ENCODE peak calls at places on chromosomes 12 and 14, in six cellular contexts. One of them, this sample, is unnamed.

GRCh38 chr14:63342381-63342780 is 23.6 kb upstream of the GPHB5 start:
- DNase-seq in IMR-90: peak; percentile 2
- DNase-seq in adrenal gland: no peak
- DNase-seq in uterus: no peak
- DNase-seq in pancreas: no peak
- DNase-seq in Peyer's patch: no peak
- DNase-seq in this sample: no peak

GRCh38 chr12:111867531-111867930 is 25.5 kb downstream of the MAPKAPK5 start:
- DNase-seq in IMR-90: no peak
- DNase-seq in adrenal gland: no peak
- DNase-seq in uterus: no peak
- DNase-seq in pancreas: no peak
- DNase-seq in Peyer's patch: no peak
- DNase-seq in this sample: no peak

GRCh38 chr12:108622425-108622824 is 11.3 kb downstream of the SELPLG start:
- DNase-seq in IMR-90: no peak
- DNase-seq in adrenal gland: no peak
- DNase-seq in uterus: no peak
- DNase-seq in pancreas: no peak
- DNase-seq in Peyer's patch: no peak
- DNase-seq in this sample: no peak

GRCh38 chr12:65741662-65742480 is 82.4 kb upstream of the HMGA2 start:
- DNase-seq in IMR-90: peak; percentile 51
- DNase-seq in adrenal gland: no peak
- DNase-seq in uterus: peak; percentile 17
- DNase-seq in pancreas: peak; percentile 68
- DNase-seq in Peyer's patch: no peak
- DNase-seq in this sample: no peak

GRCh38 chr14:101355284-101355683 is 206.0 kb upstream of the DIO3 start:
- DNase-seq in IMR-90: no peak
- DNase-seq in adrenal gland: no peak
- DNase-seq in uterus: peak; percentile 10
- DNase-seq in pancreas: no peak
- DNase-seq in Peyer's patch: no peak
- DNase-seq in this sample: no peak

GRCh38 chr14:22900088-22900799 is 17.2 kb downstream of the REM2 start:
- DNase-seq in IMR-90: peak; percentile 78
- DNase-seq in adrenal gland: peak; percentile 53
- DNase-seq in uterus: peak; percentile 56
- DNase-seq in pancreas: no peak
- DNase-seq in Peyer's patch: peak; percentile 54
- DNase-seq in this sample: no peak

GRCh38 chr12:4281173-4281654 is 7.7 kb downstream of the CCND2 start:
- DNase-seq in IMR-90: no peak
- DNase-seq in adrenal gland: peak; percentile 70
- DNase-seq in uterus: peak; percentile 30
- DNase-seq in pancreas: no peak
- DNase-seq in Peyer's patch: no peak
- DNase-seq in this sample: no peak

GRCh38 chr12:46209914-46210834 is 58.7 kb downstream of the SLC38A1 start:
- DNase-seq in IMR-90: no peak
- DNase-seq in adrenal gland: no peak
- DNase-seq in uterus: peak; percentile 49
- DNase-seq in pancreas: peak; percentile 69
- DNase-seq in Peyer's patch: peak; percentile 82
- DNase-seq in this sample: peak; percentile 42

GRCh38 chr12:96234591-96235496 is 40.7 kb downstream of the ELK3 start:
- DNase-seq in IMR-90: no peak
- DNase-seq in adrenal gland: no peak
- DNase-seq in uterus: no peak
- DNase-seq in pancreas: no peak
- DNase-seq in Peyer's patch: no peak
- DNase-seq in this sample: no peak

GRCh38 chr12:75848533-75848932 is 183.0 kb downstream of the PHLDA1 start:
- DNase-seq in IMR-90: peak; percentile 28
- DNase-seq in adrenal gland: no peak
- DNase-seq in uterus: no peak
- DNase-seq in pancreas: no peak
- DNase-seq in Peyer's patch: no peak
- DNase-seq in this sample: no peak

GRCh38 chr12:21169878-21170472 is 39.0 kb downstream of the SLCO1B1 start:
- DNase-seq in IMR-90: peak; percentile 25
- DNase-seq in adrenal gland: peak; percentile 47
- DNase-seq in uterus: no peak
- DNase-seq in pancreas: peak; percentile 63
- DNase-seq in Peyer's patch: no peak
- DNase-seq in this sample: no peak

GRCh38 chr12:108811411-108812185 is 45.8 kb downstream of the SSH1 start:
- DNase-seq in IMR-90: no peak
- DNase-seq in adrenal gland: no peak
- DNase-seq in uterus: no peak
- DNase-seq in pancreas: peak; percentile 53
- DNase-seq in Peyer's patch: no peak
- DNase-seq in this sample: no peak

GRCh38 chr12:128856035-128856790 is 2.9 kb downstream of the GLT1D1 start:
- DNase-seq in IMR-90: no peak
- DNase-seq in adrenal gland: no peak
- DNase-seq in uterus: no peak
- DNase-seq in pancreas: no peak
- DNase-seq in Peyer's patch: no peak
- DNase-seq in this sample: no peak

GRCh38 chr12:57389033-57389432 is 41.8 kb downstream of the R3HDM2 start:
- DNase-seq in IMR-90: peak; percentile 95
- DNase-seq in adrenal gland: no peak
- DNase-seq in uterus: no peak
- DNase-seq in pancreas: no peak
- DNase-seq in Peyer's patch: no peak
- DNase-seq in this sample: no peak

GRCh38 chr12:72681028-72681427 is 408.9 kb downstream of the TRHDE start:
- DNase-seq in IMR-90: no peak
- DNase-seq in adrenal gland: no peak
- DNase-seq in uterus: no peak
- DNase-seq in pancreas: no peak
- DNase-seq in Peyer's patch: no peak
- DNase-seq in this sample: no peak
- H3K27ac ChIP-seq in IMR-90: no peak overlapping the region
- H3K27ac ChIP-seq in adrenal gland: no peak overlapping the region
- H3K27ac ChIP-seq in uterus: no peak overlapping the region
- H3K27ac ChIP-seq in pancreas: no peak overlapping the region
- H3K27ac ChIP-seq in Peyer's patch: no peak overlapping the region
- H3K27ac ChIP-seq in this sample: no peak overlapping the region

GRCh38 chr12:5565933-5566632 is 134.2 kb downstream of the NTF3 start:
- DNase-seq in IMR-90: peak; percentile 73
- DNase-seq in adrenal gland: no peak
- DNase-seq in uterus: no peak
- DNase-seq in pancreas: no peak
- DNase-seq in Peyer's patch: no peak
- DNase-seq in this sample: no peak
- H3K4me1 ChIP-seq in IMR-90: peaks cover 18% of the 10 kb centered on the region
- H3K4me1 ChIP-seq in adrenal gland: no peaks in the 10 kb centered on the region
- H3K4me1 ChIP-seq in uterus: no peaks in the 10 kb centered on the region
- H3K4me1 ChIP-seq in pancreas: no peaks in the 10 kb centered on the region
- H3K4me1 ChIP-seq in Peyer's patch: no peaks in the 10 kb centered on the region
- H3K4me1 ChIP-seq in this sample: no peaks in the 10 kb centered on the region

DNA sequence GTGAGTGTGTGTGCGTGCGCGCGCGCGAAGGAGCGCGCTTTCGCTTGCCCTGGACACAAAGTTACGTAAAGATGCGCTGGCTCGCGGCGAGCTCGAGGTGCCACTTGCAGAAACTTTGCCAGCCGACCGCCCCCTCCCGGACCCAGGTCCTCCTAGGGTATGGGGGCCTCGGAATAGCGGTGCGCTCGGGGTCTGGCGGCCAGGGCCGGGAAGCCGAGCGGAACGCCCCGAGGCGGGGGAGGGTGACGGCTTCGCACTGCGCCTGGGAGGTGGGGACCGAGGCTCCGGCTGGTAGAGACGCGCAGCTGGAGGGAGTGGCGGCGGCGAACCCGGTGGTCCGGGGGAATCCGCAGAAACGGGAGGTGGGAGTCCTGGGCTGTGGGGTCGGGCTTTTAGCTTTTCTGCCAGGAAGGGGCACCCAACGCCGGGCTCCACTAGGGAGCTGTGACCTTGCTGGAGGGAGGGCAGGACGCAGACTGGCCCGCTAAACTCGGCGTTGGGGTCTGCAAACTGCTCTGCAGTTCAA is 837 bp downstream of the RFX4 start:
- DNase-seq in IMR-90: peak; percentile 12
- DNase-seq in adrenal gland: no peak
- DNase-seq in uterus: no peak
- DNase-seq in pancreas: peak; percentile 59
- DNase-seq in Peyer's patch: no peak
- DNase-seq in this sample: no peak
- H3K4me3 ChIP-seq in IMR-90: no peak overlapping the region
- H3K4me3 ChIP-seq in adrenal gland: peak overlapping the region; percentile 35
- H3K4me3 ChIP-seq in uterus: no peak overlapping the region
- H3K4me3 ChIP-seq in pancreas: no peak overlapping the region
- H3K4me3 ChIP-seq in Peyer's patch: peak overlapping the region; percentile 36
- H3K4me3 ChIP-seq in this sample: peak overlapping the region; percentile 51

GRCh38 chr14:104117341-104118005 is 20.9 kb upstream of the KIF26A start:
- DNase-seq in IMR-90: no peak
- DNase-seq in adrenal gland: no peak
- DNase-seq in uterus: no peak
- DNase-seq in pancreas: no peak
- DNase-seq in Peyer's patch: no peak
- DNase-seq in this sample: no peak

GRCh38 chr14:104118006-104118844 is 20.2 kb upstream of the KIF26A start:
- DNase-seq in IMR-90: no peak
- DNase-seq in adrenal gland: no peak
- DNase-seq in uterus: no peak
- DNase-seq in pancreas: peak; percentile 57
- DNase-seq in Peyer's patch: no peak
- DNase-seq in this sample: no peak

GRCh38 chr14:104115131-104115600 is 23.2 kb upstream of the KIF26A start:
- DNase-seq in IMR-90: no peak
- DNase-seq in adrenal gland: no peak
- DNase-seq in uterus: peak; percentile 1
- DNase-seq in pancreas: peak; percentile 48
- DNase-seq in Peyer's patch: no peak
- DNase-seq in this sample: no peak

GRCh38 chr14:104115691-104116543 is 22.5 kb upstream of the KIF26A start:
- DNase-seq in IMR-90: no peak
- DNase-seq in adrenal gland: no peak
- DNase-seq in uterus: peak; percentile 12
- DNase-seq in pancreas: peak; percentile 63
- DNase-seq in Peyer's patch: no peak
- DNase-seq in this sample: no peak

DNA sequence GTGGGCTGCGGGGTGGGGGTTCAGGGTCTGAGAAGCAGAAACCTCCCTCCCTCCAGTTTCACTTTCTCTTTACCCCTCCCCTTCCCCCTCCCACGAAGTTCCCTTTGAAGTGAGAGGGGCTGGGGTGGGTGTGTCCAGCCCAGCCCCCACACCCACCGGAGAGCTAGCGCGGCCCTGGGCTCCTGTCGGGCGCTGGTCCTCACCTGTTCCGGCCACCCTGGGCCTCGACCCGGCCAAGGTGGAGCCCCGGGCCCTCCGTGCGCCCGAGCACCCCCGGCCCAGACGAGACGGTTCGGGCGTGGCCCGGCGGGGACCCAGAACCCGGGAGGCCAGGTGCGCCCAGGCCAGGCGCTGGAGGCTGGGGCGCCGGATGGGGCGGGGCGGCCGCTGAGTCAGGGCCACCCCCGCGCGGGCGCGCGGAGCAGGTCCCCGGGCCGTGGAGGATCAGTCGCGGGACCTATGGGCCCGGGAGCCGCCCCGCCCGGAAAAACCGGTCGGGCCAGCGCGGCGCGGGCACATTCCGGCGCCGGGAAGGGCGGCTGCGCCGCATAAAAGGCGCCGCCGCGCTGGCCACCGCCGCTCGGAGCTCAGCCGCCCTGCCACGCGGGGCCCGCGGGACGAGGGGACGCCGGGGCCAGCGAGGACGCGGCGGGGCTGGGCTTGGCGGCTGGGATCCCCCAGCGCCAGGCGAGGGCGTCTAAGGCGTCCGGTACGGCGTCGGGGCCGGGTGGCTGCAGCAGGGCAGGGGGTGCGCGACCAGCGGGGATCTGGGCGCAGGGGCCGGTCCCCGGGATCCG is 21.6 kb upstream of the KIF26A start:
- DNase-seq in IMR-90: no peak
- DNase-seq in adrenal gland: no peak
- DNase-seq in uterus: peak; percentile 1
- DNase-seq in pancreas: peak; percentile 82
- DNase-seq in Peyer's patch: no peak
- DNase-seq in this sample: no peak
- H3K27ac ChIP-seq in IMR-90: no peak overlapping the region
- H3K27ac ChIP-seq in adrenal gland: no peak overlapping the region
- H3K27ac ChIP-seq in uterus: no peak overlapping the region
- H3K27ac ChIP-seq in pancreas: peak overlapping the region; percentile 33
- H3K27ac ChIP-seq in Peyer's patch: peak overlapping the region; percentile 59
- H3K27ac ChIP-seq in this sample: no peak overlapping the region

This sample was measured in effector memory CD4-positive, alpha-beta T cell.